ENCODE peak calls at places on chromosomes 1 and 21, in six cellular contexts. P is A549, C is endothelial cell of umbilical vein, W is GM12878, B is HepG2, D is K562. N is an unnamed sample.

GRCh38 chr21:25254491-25255174 is 352.6 kb downstream of the MRPL39 start:
- DNase-seq in P (no peak), C (no peak), W (no peak), B (no peak), D (no peak), N (no peak)

GRCh38 chr1:24414884-24415333 is 693 bp upstream of the NIPAL3 start:
- DNase-seq in P (peak; percentile 16), C (no peak), W (no peak), B (peak; percentile 21), D (no peak), N (no peak)

GRCh38 chr1:58573705-58574591 is 3.1 kb downstream of the TACSTD2 start:
- DNase-seq in P (no peak), C (peak; percentile 68), W (peak; percentile 93), B (peak; percentile 24), D (no peak), N (no peak)

GRCh38 chr1:41810446-41810845 is 108.3 kb downstream of the HIVEP3 start:
- DNase-seq in P (no peak), C (peak; percentile 41), W (no peak), B (no peak), D (peak; percentile 47), N (peak; percentile 72)

GRCh38 chr1:162085991-162086390 is 16.5 kb downstream of the NOS1AP start:
- DNase-seq in P (no peak), C (no peak), W (no peak), B (no peak), D (no peak), N (no peak)

GRCh38 chr1:86487131-86487804 is 18.5 kb downstream of the CLCA1 start:
- DNase-seq in P (no peak), C (no peak), W (no peak), B (no peak), D (no peak), N (peak; percentile 11)

GRCh38 chr1:15953791-15954201 is 22.1 kb downstream of the ZBTB17 start:
- DNase-seq in P (no peak), C (peak; percentile 35), W (no peak), B (no peak), D (peak; percentile 42), N (no peak)

GRCh38 chr1:244049142-244049968 is 1.7 kb upstream of the ZBTB18 start:
- DNase-seq in P (peak; percentile 38), C (peak; percentile 56), W (no peak), B (no peak), D (peak; percentile 28), N (peak; percentile 58)

DNA sequence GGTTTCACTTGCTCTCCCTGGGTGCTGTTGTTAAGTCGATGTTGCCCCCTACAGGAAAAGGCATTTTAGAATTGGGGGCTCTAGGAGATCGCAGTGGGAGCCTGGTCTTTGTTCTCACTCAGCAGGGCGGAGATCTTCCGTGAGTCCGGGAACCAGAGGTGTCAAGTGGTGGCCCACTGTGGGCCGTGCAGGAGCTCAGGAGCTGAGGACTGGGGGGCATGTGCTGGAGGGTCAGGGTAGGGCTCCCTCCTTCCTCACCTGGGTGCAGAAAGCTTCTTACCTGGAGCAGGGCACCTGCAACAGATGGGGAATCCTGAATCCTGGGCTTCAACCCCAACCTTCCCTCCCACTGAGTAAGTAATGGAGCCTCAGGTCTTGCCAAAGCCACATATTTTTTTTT is 392.7 kb downstream of the NPHP4 start:
- DNase-seq in P (no peak), C (no peak), W (no peak), B (no peak), D (no peak), N (no peak)
- TF ChIP-seq MYC in P (no peak), C (no peak), W (no peak), B (no peak), D (no peak), N (no peak)

GRCh38 chr1:113072757-113073456 is at the start of gene LRIG2:
- DNase-seq in P (peak; percentile 80), C (peak; percentile 98), W (peak; percentile 91), B (peak; percentile 91), D (peak; percentile 100), N (peak; percentile 98)
- TF ChIP-seq POLR2A in P (peak; percentile 95), C (peak; percentile 96), W (peak; percentile 99), B (peak; percentile 98), D (peak; percentile 98), N (peak; percentile 99)

GRCh38 chr21:35136106-35136505 is 87.0 kb upstream of the RUNX1 start:
- DNase-seq in P (no peak), C (no peak), W (no peak), B (no peak), D (no peak), N (no peak)

GRCh38 chr21:35142036-35142825 is 93.1 kb upstream of the RUNX1 start:
- DNase-seq in P (no peak), C (no peak), W (no peak), B (no peak), D (no peak), N (no peak)

GRCh38 chr21:35138665-35139381 is 89.7 kb upstream of the RUNX1 start:
- DNase-seq in P (no peak), C (no peak), W (no peak), B (no peak), D (peak; percentile 78), N (peak; percentile 15)

GRCh38 chr21:35136586-35137254 is 87.6 kb upstream of the RUNX1 start:
- DNase-seq in P (peak; percentile 18), C (peak; percentile 30), W (no peak), B (peak; percentile 49), D (peak; percentile 79), N (no peak)

DNA sequence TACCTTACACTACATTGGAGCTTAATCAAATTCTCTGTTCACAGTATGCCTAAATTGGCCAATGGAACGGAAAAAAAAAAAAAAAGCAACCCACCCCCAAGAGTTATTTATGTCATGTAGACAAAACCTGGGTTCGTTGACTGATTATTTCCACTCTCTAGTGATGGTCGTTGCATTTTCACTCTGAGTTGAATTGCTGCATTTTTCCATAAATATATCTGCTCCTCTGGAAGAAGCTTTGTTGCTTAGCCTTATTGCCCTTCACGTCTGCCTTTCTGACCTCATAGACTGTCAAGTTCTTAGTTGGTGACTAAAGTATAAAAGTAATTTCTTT is 90.2 kb upstream of the RUNX1 start:
- DNase-seq in P (no peak), C (no peak), W (no peak), B (no peak), D (no peak), N (no peak)
- TF ChIP-seq MYC in P (no peak), C (no peak), W (no peak), B (no peak), D (no peak), N (no peak)

GRCh38 chr1:173476664-173477285 is 360 bp upstream of the PRDX6 start:
- DNase-seq in P (peak; percentile 91), C (peak; percentile 81), W (peak; percentile 61), B (peak; percentile 93), D (peak; percentile 97), N (peak; percentile 91)

GRCh38 chr1:173478099-173478555 is 992 bp downstream of the PRDX6 start:
- DNase-seq in P (peak; percentile 58), C (peak; percentile 61), W (no peak), B (peak; percentile 24), D (peak; percentile 79), N (peak; percentile 48)

GRCh38 chr1:173475564-173476196 is 1.5 kb upstream of the PRDX6 start:
- DNase-seq in P (no peak), C (peak; percentile 27), W (no peak), B (peak; percentile 33), D (peak; percentile 40), N (peak; percentile 19)

GRCh38 chr1:173476197-173476663 is 905 bp upstream of the PRDX6 start:
- DNase-seq in P (no peak), C (no peak), W (no peak), B (no peak), D (no peak), N (no peak)

DNA sequence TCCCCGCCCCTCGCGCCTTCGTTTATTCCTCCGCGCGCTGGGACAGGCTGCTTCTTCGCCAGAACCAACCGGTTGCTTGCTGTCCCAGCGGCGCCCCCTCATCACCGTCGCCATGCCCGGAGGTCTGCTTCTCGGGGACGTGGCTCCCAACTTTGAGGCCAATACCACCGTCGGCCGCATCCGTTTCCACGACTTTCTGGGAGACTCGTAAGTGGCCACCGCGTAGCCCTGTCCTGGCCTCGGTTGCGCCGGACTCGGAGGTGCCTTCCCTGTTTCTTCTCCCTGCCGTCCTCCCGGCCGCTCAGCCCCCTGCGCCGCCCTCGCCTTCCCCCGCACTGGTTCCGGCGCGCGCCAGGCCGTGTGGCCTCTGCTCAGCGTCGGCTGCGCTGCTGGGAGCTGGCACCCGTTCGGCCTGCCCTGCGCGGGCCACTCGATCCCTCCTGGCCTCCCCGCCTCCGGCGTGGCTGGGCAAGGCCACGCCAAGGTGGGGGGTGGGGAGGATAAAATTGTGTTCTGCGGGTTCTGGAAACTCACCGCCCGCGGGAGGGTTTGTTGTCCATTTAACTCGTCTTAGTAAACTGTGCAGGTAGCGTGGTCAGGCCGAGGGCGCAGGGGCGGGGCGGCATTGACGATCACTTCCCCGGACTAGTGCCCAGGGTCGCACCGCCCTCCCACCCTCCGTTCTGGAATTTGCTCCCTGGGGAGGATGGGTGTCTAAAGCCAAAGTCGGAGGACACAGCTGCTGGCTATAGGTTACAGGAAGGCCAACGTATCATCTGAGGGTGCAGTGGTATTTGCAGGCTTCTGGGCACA is at the start of gene PRDX6:
- DNase-seq in P (peak; percentile 33), C (peak; percentile 80), W (no peak), B (peak; percentile 48), D (peak; percentile 59), N (peak; percentile 87)
- TF ChIP-seq POLR2A in P (peak; percentile 79), C (peak; percentile 78), W (peak; percentile 91), B (peak; percentile 88), D (peak; percentile 97), N (peak; percentile 78)

GRCh38 chr1:61641578-61642336 is 83.2 kb downstream of the TM2D1 start:
- DNase-seq in P (peak; percentile 71), C (peak; percentile 75), W (no peak), B (peak; percentile 20), D (peak; percentile 79), N (peak; percentile 48)
- TF ChIP-seq MYC in P (no peak), C (no peak), W (no peak), B (no peak), D (no peak), N (no peak)

DNA sequence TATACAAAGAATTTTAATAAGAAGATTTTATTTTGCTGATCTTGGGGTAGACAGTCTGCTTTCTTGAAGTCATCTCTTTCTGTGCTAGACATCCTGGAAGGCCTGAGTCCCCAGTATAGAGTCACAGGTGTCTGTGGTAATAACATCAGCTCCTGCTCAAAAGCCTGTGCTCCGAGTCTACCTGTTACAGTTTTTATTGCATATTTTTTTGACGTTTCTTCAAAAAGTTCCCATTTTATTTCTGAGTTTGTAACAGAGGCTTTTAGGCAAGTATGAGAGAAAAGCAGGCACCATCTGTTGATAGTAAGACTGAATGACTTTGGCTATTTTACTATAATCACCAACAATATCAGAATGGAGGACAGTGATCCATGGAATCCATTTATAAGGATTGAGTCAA is 58.0 kb upstream of the WDR26 start:
- DNase-seq in P (no peak), C (no peak), W (no peak), B (no peak), D (no peak), N (no peak)
- TF ChIP-seq POLR2A in P (no peak), C (no peak), W (no peak), B (no peak), D (no peak), N (no peak)

GRCh38 chr1:218643281-218643680 is 298.1 kb downstream of the TGFB2 start:
- DNase-seq in P (no peak), C (no peak), W (no peak), B (peak; percentile 22), D (peak; percentile 1), N (no peak)
- TF ChIP-seq MYC in P (no peak), C (no peak), W (no peak), B (no peak), D (no peak), N (no peak)

N was measured in NB4.